ENCODE peak calls at places on chromosome 20, in eight cellular contexts. One of them, this sample, is unnamed.
A peak's percentile ranks its signal among the peaks of the same experiment; 100 is the strongest.

GRCh38 chr20:21096321-21097043 is 9.7 kb downstream of the LINC00237 start:
- DNase-seq in heart right ventricle: no peak
- DNase-seq in heart left ventricle: no peak
- DNase-seq in HCT116: peak; percentile 68
- DNase-seq in aorta: no peak
- DNase-seq in SK-N-SH: peak; percentile 26
- DNase-seq in vagina: no peak
- DNase-seq in DND-41: no peak
- DNase-seq in this sample: no peak

GRCh38 chr20:41617059-41617921 is 887 bp downstream of the CHD6 start:
- DNase-seq in aorta: peak; percentile 83
- DNase-seq in heart left ventricle: peak; percentile 63
- DNase-seq in vagina: no peak
- DNase-seq in SK-N-SH: peak; percentile 75
- DNase-seq in heart right ventricle: peak; percentile 54
- DNase-seq in DND-41: peak; percentile 76
- DNase-seq in HCT116: no peak
- DNase-seq in this sample: peak; percentile 51

GRCh38 chr20:40489886-40490285 is 199.2 kb downstream of the MAFB start:
- DNase-seq in aorta: no peak
- DNase-seq in vagina: no peak
- DNase-seq in HCT116: no peak
- DNase-seq in DND-41: no peak
- DNase-seq in SK-N-SH: no peak
- DNase-seq in heart left ventricle: no peak
- DNase-seq in heart right ventricle: no peak
- DNase-seq in this sample: no peak

GRCh38 chr20:2137552-2138201 is 36.0 kb downstream of the STK35 start:
- DNase-seq in heart left ventricle: no peak
- DNase-seq in HCT116: no peak
- DNase-seq in DND-41: no peak
- DNase-seq in heart right ventricle: no peak
- DNase-seq in aorta: no peak
- DNase-seq in vagina: no peak
- DNase-seq in SK-N-SH: no peak
- DNase-seq in this sample: peak; percentile 56

GRCh38 chr20:47799116-47799715 is 13.9 kb upstream of the SULF2 start:
- DNase-seq in vagina: no peak
- DNase-seq in heart left ventricle: no peak
- DNase-seq in DND-41: no peak
- DNase-seq in SK-N-SH: no peak
- DNase-seq in HCT116: no peak
- DNase-seq in heart right ventricle: no peak
- DNase-seq in aorta: no peak
- DNase-seq in this sample: no peak

GRCh38 chr20:25644814-25645213 is 21.0 kb upstream of the NANP start:
- DNase-seq in aorta: no peak
- DNase-seq in vagina: no peak
- DNase-seq in HCT116: no peak
- DNase-seq in heart left ventricle: no peak
- DNase-seq in heart right ventricle: no peak
- DNase-seq in SK-N-SH: no peak
- DNase-seq in DND-41: no peak
- DNase-seq in this sample: no peak

GRCh38 chr20:48211847-48212246 is 426.6 kb upstream of the SULF2 start:
- DNase-seq in aorta: no peak
- DNase-seq in SK-N-SH: no peak
- DNase-seq in heart left ventricle: no peak
- DNase-seq in heart right ventricle: no peak
- DNase-seq in vagina: no peak
- DNase-seq in HCT116: no peak
- DNase-seq in DND-41: no peak
- DNase-seq in this sample: no peak

GRCh38 chr20:37406010-37406998 is 60.4 kb downstream of the SRC start:
- DNase-seq in vagina: no peak
- DNase-seq in heart left ventricle: no peak
- DNase-seq in HCT116: no peak
- DNase-seq in SK-N-SH: peak; percentile 93
- DNase-seq in aorta: peak; percentile 84
- DNase-seq in heart right ventricle: peak; percentile 52
- DNase-seq in DND-41: peak; percentile 69
- DNase-seq in this sample: no peak

GRCh38 chr20:37172836-37173235 is 6.3 kb upstream of the RPN2 start:
- DNase-seq in heart right ventricle: no peak
- DNase-seq in SK-N-SH: no peak
- DNase-seq in DND-41: no peak
- DNase-seq in vagina: no peak
- DNase-seq in aorta: no peak
- DNase-seq in heart left ventricle: no peak
- DNase-seq in HCT116: no peak
- DNase-seq in this sample: no peak

GRCh38 chr20:10185741-10186558 is 32.7 kb upstream of the SNAP25 start:
- DNase-seq in vagina: no peak
- DNase-seq in aorta: no peak
- DNase-seq in DND-41: no peak
- DNase-seq in heart left ventricle: no peak
- DNase-seq in heart right ventricle: no peak
- DNase-seq in SK-N-SH: no peak
- DNase-seq in HCT116: no peak
- DNase-seq in this sample: no peak

GRCh38 chr20:5674176-5674660 is 76.0 kb upstream of the SHLD1 start:
- DNase-seq in vagina: no peak
- DNase-seq in heart left ventricle: no peak
- DNase-seq in HCT116: peak; percentile 12
- DNase-seq in aorta: no peak
- DNase-seq in SK-N-SH: no peak
- DNase-seq in DND-41: no peak
- DNase-seq in heart right ventricle: no peak
- DNase-seq in this sample: no peak

GRCh38 chr20:45036044-45036755 is 64.7 kb downstream of the KCNS1 start:
- DNase-seq in HCT116: peak; percentile 74
- DNase-seq in aorta: no peak
- DNase-seq in heart right ventricle: no peak
- DNase-seq in heart left ventricle: no peak
- DNase-seq in DND-41: no peak
- DNase-seq in SK-N-SH: no peak
- DNase-seq in vagina: no peak
- DNase-seq in this sample: peak; percentile 78

GRCh38 chr20:49346682-49347081 is 68.8 kb upstream of the ZNFX1 start:
- DNase-seq in heart right ventricle: no peak
- DNase-seq in aorta: no peak
- DNase-seq in vagina: no peak
- DNase-seq in DND-41: no peak
- DNase-seq in SK-N-SH: peak; percentile 36
- DNase-seq in heart left ventricle: no peak
- DNase-seq in HCT116: no peak
- DNase-seq in this sample: no peak

GRCh38 chr20:9838378-9839295 is at the start of gene PAK5:
- DNase-seq in vagina: no peak
- DNase-seq in aorta: peak; percentile 82
- DNase-seq in SK-N-SH: peak; percentile 94
- DNase-seq in heart right ventricle: no peak
- DNase-seq in heart left ventricle: peak; percentile 42
- DNase-seq in DND-41: no peak
- DNase-seq in HCT116: peak; percentile 1
- DNase-seq in this sample: no peak

GRCh38 chr20:44781791-44782190 is 28.6 kb downstream of the RIMS4 start:
- DNase-seq in heart left ventricle: no peak
- DNase-seq in aorta: no peak
- DNase-seq in SK-N-SH: no peak
- DNase-seq in DND-41: no peak
- DNase-seq in HCT116: no peak
- DNase-seq in vagina: no peak
- DNase-seq in heart right ventricle: no peak
- DNase-seq in this sample: no peak

GRCh38 chr20:47175501-47175900 is 181.0 kb downstream of the ZMYND8 start:
- DNase-seq in vagina: no peak
- DNase-seq in HCT116: no peak
- DNase-seq in aorta: no peak
- DNase-seq in heart right ventricle: no peak
- DNase-seq in SK-N-SH: no peak
- DNase-seq in heart left ventricle: no peak
- DNase-seq in DND-41: no peak
- DNase-seq in this sample: no peak

GRCh38 chr20:4444404-4444803 is 277.3 kb upstream of the PRND start:
- DNase-seq in vagina: no peak
- DNase-seq in aorta: no peak
- DNase-seq in DND-41: no peak
- DNase-seq in heart right ventricle: no peak
- DNase-seq in HCT116: no peak
- DNase-seq in heart left ventricle: no peak
- DNase-seq in SK-N-SH: no peak
- DNase-seq in this sample: peak; percentile 86

GRCh38 chr20:52200870-52201269 is 9.3 kb upstream of the ZFP64 start:
- DNase-seq in aorta: no peak
- DNase-seq in SK-N-SH: no peak
- DNase-seq in HCT116: no peak
- DNase-seq in heart right ventricle: no peak
- DNase-seq in vagina: no peak
- DNase-seq in DND-41: no peak
- DNase-seq in heart left ventricle: no peak
- DNase-seq in this sample: no peak

GRCh38 chr20:19888269-19888669 is 128.9 kb upstream of the NAA20 start:
- DNase-seq in HCT116: no peak
- DNase-seq in aorta: no peak
- DNase-seq in SK-N-SH: no peak
- DNase-seq in heart left ventricle: no peak
- DNase-seq in DND-41: no peak
- DNase-seq in heart right ventricle: no peak
- DNase-seq in vagina: no peak
- DNase-seq in this sample: no peak

DNA sequence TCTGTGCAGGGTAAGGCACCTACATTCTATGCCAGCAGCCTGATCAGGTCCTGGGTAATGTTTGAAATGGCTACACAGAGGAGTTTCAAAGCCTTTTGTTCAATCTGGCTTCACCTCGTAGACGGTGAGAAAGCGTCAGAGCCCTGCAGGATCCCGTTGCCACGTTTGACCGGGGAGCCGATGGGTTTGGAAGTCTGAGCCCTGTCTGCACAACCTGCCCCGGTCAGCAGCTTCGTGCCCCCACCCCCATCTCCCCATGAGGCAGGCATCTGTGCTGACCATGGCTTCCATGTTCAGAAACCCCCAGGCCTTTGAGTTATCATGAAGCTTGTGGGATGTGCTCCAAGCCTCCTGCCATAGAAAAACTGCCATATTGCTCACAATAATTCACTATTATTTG is 63.9 kb downstream of the PTPN1 start:
- DNase-seq in heart right ventricle: no peak
- DNase-seq in DND-41: no peak
- DNase-seq in vagina: no peak
- DNase-seq in HCT116: no peak
- DNase-seq in heart left ventricle: no peak
- DNase-seq in SK-N-SH: no peak
- DNase-seq in aorta: peak; percentile 56
- DNase-seq in this sample: no peak
- H3K36me3 ChIP-seq in heart right ventricle: peaks cover 79% of the 10 kb centered on the region
- H3K36me3 ChIP-seq in DND-41: peaks cover 83% of the 10 kb centered on the region
- H3K36me3 ChIP-seq in vagina: no peaks in the 10 kb centered on the region
- H3K36me3 ChIP-seq in HCT116: peaks cover 14% of the 10 kb centered on the region
- H3K36me3 ChIP-seq in heart left ventricle: peaks cover 39% of the 10 kb centered on the region
- H3K36me3 ChIP-seq in SK-N-SH: peaks cover 21% of the 10 kb centered on the region
- H3K36me3 ChIP-seq in aorta: peaks cover 4% of the 10 kb centered on the region
- H3K36me3 ChIP-seq in this sample: peaks cover 92% of the 10 kb centered on the region

GRCh38 chr20:56111951-56112730 is 106.8 kb upstream of the CBLN4 start:
- DNase-seq in heart right ventricle: no peak
- DNase-seq in vagina: no peak
- DNase-seq in DND-41: no peak
- DNase-seq in heart left ventricle: no peak
- DNase-seq in HCT116: no peak
- DNase-seq in SK-N-SH: no peak
- DNase-seq in aorta: no peak
- DNase-seq in this sample: no peak

GRCh38 chr20:56117350-56117749 is 112.0 kb upstream of the CBLN4 start:
- DNase-seq in heart left ventricle: no peak
- DNase-seq in SK-N-SH: no peak
- DNase-seq in heart right ventricle: no peak
- DNase-seq in DND-41: no peak
- DNase-seq in HCT116: no peak
- DNase-seq in aorta: no peak
- DNase-seq in vagina: no peak
- DNase-seq in this sample: no peak
- H3K9me3 ChIP-seq in heart left ventricle: no peaks in the 10 kb centered on the region
- H3K9me3 ChIP-seq in SK-N-SH: no peaks in the 10 kb centered on the region
- H3K9me3 ChIP-seq in heart right ventricle: no peaks in the 10 kb centered on the region
- H3K9me3 ChIP-seq in DND-41: no peaks in the 10 kb centered on the region
- H3K9me3 ChIP-seq in HCT116: peaks cover 28% of the 10 kb centered on the region
- H3K9me3 ChIP-seq in aorta: no peaks in the 10 kb centered on the region
- H3K9me3 ChIP-seq in vagina: no peaks in the 10 kb centered on the region
- H3K9me3 ChIP-seq in this sample: peaks cover 5% of the 10 kb centered on the region

DNA sequence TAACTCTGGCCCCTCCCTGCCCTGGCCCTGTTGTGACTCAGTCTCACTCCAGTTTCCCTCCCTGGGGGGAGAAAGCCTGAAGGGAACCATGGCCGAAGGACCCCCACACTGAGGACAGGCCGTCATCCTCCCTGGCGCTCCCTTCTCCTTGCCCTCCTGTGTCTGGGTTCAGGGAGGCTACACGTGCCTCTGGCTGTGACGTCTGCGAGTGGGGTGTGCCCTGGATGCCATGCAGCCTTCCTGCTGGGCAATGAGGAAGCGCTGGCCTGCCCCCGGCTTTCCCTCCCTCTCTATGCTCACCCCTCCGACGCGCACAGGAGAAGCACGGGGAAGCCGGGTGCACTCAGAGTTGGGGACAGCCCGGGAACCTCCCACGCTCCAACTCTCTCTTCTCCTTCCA is 9.1 kb downstream of the BHLHE23 start:
- DNase-seq in vagina: no peak
- DNase-seq in SK-N-SH: no peak
- DNase-seq in DND-41: no peak
- DNase-seq in heart right ventricle: peak; percentile 12
- DNase-seq in heart left ventricle: no peak
- DNase-seq in HCT116: no peak
- DNase-seq in aorta: no peak
- DNase-seq in this sample: no peak
- H3K36me3 ChIP-seq in vagina: no peaks in the 10 kb centered on the region
- H3K36me3 ChIP-seq in SK-N-SH: no peaks in the 10 kb centered on the region
- H3K36me3 ChIP-seq in DND-41: peaks cover 3% of the 10 kb centered on the region
- H3K36me3 ChIP-seq in heart right ventricle: no peaks in the 10 kb centered on the region
- H3K36me3 ChIP-seq in heart left ventricle: no peaks in the 10 kb centered on the region
- H3K36me3 ChIP-seq in HCT116: no peaks in the 10 kb centered on the region
- H3K36me3 ChIP-seq in aorta: no peaks in the 10 kb centered on the region
- H3K36me3 ChIP-seq in this sample: no peaks in the 10 kb centered on the region

GRCh38 chr20:15611579-15611978 is 961.7 kb downstream of the KIF16B start:
- DNase-seq in SK-N-SH: no peak
- DNase-seq in vagina: no peak
- DNase-seq in DND-41: no peak
- DNase-seq in heart right ventricle: no peak
- DNase-seq in HCT116: no peak
- DNase-seq in heart left ventricle: no peak
- DNase-seq in aorta: no peak
- DNase-seq in this sample: no peak
- H3K9me3 ChIP-seq in SK-N-SH: no peaks in the 10 kb centered on the region
- H3K9me3 ChIP-seq in vagina: no peaks in the 10 kb centered on the region
- H3K9me3 ChIP-seq in DND-41: no peaks in the 10 kb centered on the region
- H3K9me3 ChIP-seq in heart right ventricle: no peaks in the 10 kb centered on the region
- H3K9me3 ChIP-seq in HCT116: peaks cover 16% of the 10 kb centered on the region
- H3K9me3 ChIP-seq in heart left ventricle: no peaks in the 10 kb centered on the region
- H3K9me3 ChIP-seq in aorta: no peaks in the 10 kb centered on the region
- H3K9me3 ChIP-seq in this sample: peaks cover 2% of the 10 kb centered on the region

This sample was measured in SJSA1.